ENCODE peak calls at places on chromosomes 5 and 9, in six cellular contexts. One of them, this sample, is unnamed.

GRCh38 chr5:126552614-126553013 is 42.4 kb downstream of the ALDH7A1 start:
- DNase-seq in transverse colon: no peak
- DNase-seq in uterus: no peak
- DNase-seq in Peyer's patch: no peak
- DNase-seq in lower leg skin: no peak
- DNase-seq in HCT116: no peak
- DNase-seq in this sample: no peak

GRCh38 chr5:14450055-14450524 is 131.5 kb upstream of the OTULINL start:
- DNase-seq in transverse colon: no peak
- DNase-seq in uterus: peak
- DNase-seq in Peyer's patch: no peak
- DNase-seq in lower leg skin: peak
- DNase-seq in HCT116: no peak
- DNase-seq in this sample: no peak

GRCh38 chr9:133003071-133003461 is 24.6 kb downstream of the GFI1B start:
- DNase-seq in transverse colon: no peak
- DNase-seq in uterus: no peak
- DNase-seq in Peyer's patch: no peak
- DNase-seq in lower leg skin: no peak
- DNase-seq in HCT116: no peak
- DNase-seq in this sample: no peak

GRCh38 chr5:152271420-152271819 is 133.7 kb downstream of the NMUR2 start:
- DNase-seq in transverse colon: no peak
- DNase-seq in uterus: no peak
- DNase-seq in Peyer's patch: no peak
- DNase-seq in lower leg skin: no peak
- DNase-seq in HCT116: peak
- DNase-seq in this sample: peak

GRCh38 chr5:8844206-8844605 is 701.7 kb downstream of the SEMA5A start:
- DNase-seq in transverse colon: no peak
- DNase-seq in uterus: no peak
- DNase-seq in Peyer's patch: no peak
- DNase-seq in lower leg skin: no peak
- DNase-seq in HCT116: no peak
- DNase-seq in this sample: no peak

GRCh38 chr5:127910307-127910956 is 173.1 kb upstream of the SLC12A2 start:
- DNase-seq in transverse colon: no peak
- DNase-seq in uterus: no peak
- DNase-seq in Peyer's patch: no peak
- DNase-seq in lower leg skin: no peak
- DNase-seq in HCT116: no peak
- DNase-seq in this sample: no peak

GRCh38 chr5:111685969-111686368 is 71.0 kb downstream of the NREP start:
- DNase-seq in transverse colon: no peak
- DNase-seq in uterus: no peak
- DNase-seq in Peyer's patch: no peak
- DNase-seq in lower leg skin: no peak
- DNase-seq in HCT116: peak
- DNase-seq in this sample: no peak

GRCh38 chr9:121376214-121376830 is 6.3 kb upstream of the STOM start:
- DNase-seq in transverse colon: no peak
- DNase-seq in uterus: no peak
- DNase-seq in Peyer's patch: no peak
- DNase-seq in lower leg skin: no peak
- DNase-seq in HCT116: no peak
- DNase-seq in this sample: no peak

GRCh38 chr5:122180146-122180712 is 50.9 kb downstream of the ZNF474 start:
- DNase-seq in transverse colon: no peak
- DNase-seq in uterus: no peak
- DNase-seq in Peyer's patch: no peak
- DNase-seq in lower leg skin: no peak
- DNase-seq in HCT116: no peak
- DNase-seq in this sample: no peak

GRCh38 chr5:73265641-73266040 is 92.6 kb downstream of the TMEM174 start:
- DNase-seq in transverse colon: no peak
- DNase-seq in uterus: no peak
- DNase-seq in Peyer's patch: no peak
- DNase-seq in lower leg skin: no peak
- DNase-seq in HCT116: no peak
- DNase-seq in this sample: no peak

GRCh38 chr9:79768199-79768598 is 196.4 kb downstream of the TLE4 start:
- DNase-seq in transverse colon: no peak
- DNase-seq in uterus: no peak
- DNase-seq in Peyer's patch: no peak
- DNase-seq in lower leg skin: no peak
- DNase-seq in HCT116: no peak
- DNase-seq in this sample: peak

GRCh38 chr5:175826980-175827379 is 44.4 kb upstream of the CPLX2 start:
- DNase-seq in transverse colon: no peak
- DNase-seq in uterus: no peak
- DNase-seq in Peyer's patch: no peak
- DNase-seq in lower leg skin: no peak
- DNase-seq in HCT116: no peak
- DNase-seq in this sample: no peak

DNA sequence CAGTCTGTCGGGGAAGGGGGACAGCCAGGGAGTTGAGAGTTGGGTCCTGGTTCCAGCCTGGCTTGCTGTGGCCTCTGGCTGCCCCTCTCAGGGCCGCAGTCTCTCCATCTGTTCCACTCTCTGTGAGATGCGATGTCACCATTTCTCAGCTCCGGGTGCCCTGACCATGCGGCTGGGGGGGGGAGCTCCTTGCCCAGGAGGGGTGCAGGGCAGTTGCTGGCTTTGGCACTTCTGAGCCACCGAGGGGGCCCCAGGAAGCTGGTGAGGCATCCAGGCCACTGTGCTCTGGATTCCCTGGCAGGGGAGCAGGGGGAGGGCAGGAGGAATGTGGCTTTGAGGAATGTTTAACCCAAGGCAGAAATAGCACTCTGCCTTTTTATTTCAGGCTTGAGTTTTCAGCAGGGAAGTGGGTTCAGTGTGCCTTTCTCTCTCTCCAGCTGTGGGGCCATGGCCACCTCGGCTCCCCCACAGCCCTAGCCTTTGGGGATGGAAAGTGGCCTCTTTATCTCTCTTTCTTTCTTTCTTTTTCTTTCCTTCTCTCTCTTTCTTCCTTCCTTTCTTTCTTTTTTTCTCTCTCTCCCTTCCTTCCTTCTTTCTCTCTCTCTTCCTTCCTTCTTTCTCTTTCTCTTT is 11.0 kb downstream of the NCS1 start:
- DNase-seq in transverse colon: no peak
- DNase-seq in uterus: no peak
- DNase-seq in Peyer's patch: no peak
- DNase-seq in lower leg skin: no peak
- DNase-seq in HCT116: no peak
- DNase-seq in this sample: no peak
- TF ChIP-seq POLR2A in transverse colon: no peak
- TF ChIP-seq POLR2A in uterus: no peak
- TF ChIP-seq POLR2A in Peyer's patch: no peak
- TF ChIP-seq POLR2A in lower leg skin: no peak
- TF ChIP-seq POLR2A in HCT116: no peak
- TF ChIP-seq POLR2A in this sample: no peak

GRCh38 chr5:138213161-138214029 is at the start of gene CDC23:
- DNase-seq in transverse colon: peak
- DNase-seq in uterus: peak
- DNase-seq in Peyer's patch: peak
- DNase-seq in lower leg skin: peak
- DNase-seq in HCT116: peak
- DNase-seq in this sample: peak
- TF ChIP-seq POLR2A in transverse colon: peak
- TF ChIP-seq POLR2A in uterus: peak
- TF ChIP-seq POLR2A in Peyer's patch: peak
- TF ChIP-seq POLR2A in lower leg skin: no peak
- TF ChIP-seq POLR2A in HCT116: peak
- TF ChIP-seq POLR2A in this sample: peak

GRCh38 chr9:128690684-128691034 is 1.6 kb downstream of the SET start:
- DNase-seq in transverse colon: no peak
- DNase-seq in uterus: no peak
- DNase-seq in Peyer's patch: no peak
- DNase-seq in lower leg skin: no peak
- DNase-seq in HCT116: no peak
- DNase-seq in this sample: no peak

GRCh38 chr9:128689293-128689770 is 310 bp downstream of the SET start:
- DNase-seq in transverse colon: no peak
- DNase-seq in uterus: peak
- DNase-seq in Peyer's patch: no peak
- DNase-seq in lower leg skin: no peak
- DNase-seq in HCT116: no peak
- DNase-seq in this sample: peak

GRCh38 chr9:128688501-128689292 is at the start of gene SET:
- DNase-seq in transverse colon: peak
- DNase-seq in uterus: peak
- DNase-seq in Peyer's patch: peak
- DNase-seq in lower leg skin: peak
- DNase-seq in HCT116: peak
- DNase-seq in this sample: peak

GRCh38 chr9:128687453-128687852 is 1.6 kb upstream of the SET start:
- DNase-seq in transverse colon: no peak
- DNase-seq in uterus: no peak
- DNase-seq in Peyer's patch: no peak
- DNase-seq in lower leg skin: no peak
- DNase-seq in HCT116: no peak
- DNase-seq in this sample: no peak

DNA sequence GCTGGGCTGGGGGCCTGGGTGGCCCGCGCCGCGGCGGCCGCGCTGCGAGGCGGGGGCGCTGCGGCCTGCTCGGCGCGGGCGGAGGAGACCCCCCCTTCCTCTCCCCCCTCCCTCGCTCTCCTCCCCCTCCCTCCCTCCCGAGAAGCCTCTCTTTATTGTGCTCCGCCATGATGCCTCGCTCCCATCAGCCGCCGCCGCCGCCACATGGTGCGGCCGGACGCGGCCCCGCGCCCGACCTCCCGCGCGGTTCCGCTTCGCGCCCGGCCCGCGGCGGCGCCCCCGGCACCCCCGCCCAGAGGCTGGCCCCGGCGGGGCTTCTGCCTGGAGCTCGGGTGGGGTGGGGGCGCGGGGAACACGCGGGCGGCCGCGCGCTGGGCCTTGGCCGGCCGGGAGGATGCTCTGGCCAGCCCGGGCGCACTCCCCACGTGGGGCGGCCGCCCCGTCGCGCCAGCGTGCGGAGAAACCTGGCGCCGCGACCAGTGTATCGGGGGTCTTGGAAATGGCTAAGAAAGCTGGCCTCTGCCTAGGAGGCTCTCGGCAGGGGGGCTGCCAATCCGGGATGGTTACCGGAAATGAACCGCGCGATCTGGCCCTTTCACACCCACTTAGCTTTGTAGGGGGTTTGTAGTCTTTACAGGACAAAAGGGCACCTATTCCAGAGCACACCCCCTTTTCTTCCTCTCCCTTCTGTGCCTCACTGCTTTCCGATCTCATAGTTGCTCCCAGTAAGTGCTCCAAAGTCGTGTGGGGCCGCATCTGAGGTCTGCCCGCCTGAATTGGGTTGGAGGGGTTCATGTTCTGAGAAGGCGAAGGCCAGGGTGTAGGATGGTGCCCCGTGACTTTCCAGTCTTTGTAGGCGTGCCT is 1.0 kb downstream of the SET start:
- DNase-seq in transverse colon: peak
- DNase-seq in uterus: peak
- DNase-seq in Peyer's patch: no peak
- DNase-seq in lower leg skin: no peak
- DNase-seq in HCT116: no peak
- DNase-seq in this sample: peak
- TF ChIP-seq POLR2A in transverse colon: no peak
- TF ChIP-seq POLR2A in uterus: no peak
- TF ChIP-seq POLR2A in Peyer's patch: no peak
- TF ChIP-seq POLR2A in lower leg skin: no peak
- TF ChIP-seq POLR2A in HCT116: no peak
- TF ChIP-seq POLR2A in this sample: no peak

DNA sequence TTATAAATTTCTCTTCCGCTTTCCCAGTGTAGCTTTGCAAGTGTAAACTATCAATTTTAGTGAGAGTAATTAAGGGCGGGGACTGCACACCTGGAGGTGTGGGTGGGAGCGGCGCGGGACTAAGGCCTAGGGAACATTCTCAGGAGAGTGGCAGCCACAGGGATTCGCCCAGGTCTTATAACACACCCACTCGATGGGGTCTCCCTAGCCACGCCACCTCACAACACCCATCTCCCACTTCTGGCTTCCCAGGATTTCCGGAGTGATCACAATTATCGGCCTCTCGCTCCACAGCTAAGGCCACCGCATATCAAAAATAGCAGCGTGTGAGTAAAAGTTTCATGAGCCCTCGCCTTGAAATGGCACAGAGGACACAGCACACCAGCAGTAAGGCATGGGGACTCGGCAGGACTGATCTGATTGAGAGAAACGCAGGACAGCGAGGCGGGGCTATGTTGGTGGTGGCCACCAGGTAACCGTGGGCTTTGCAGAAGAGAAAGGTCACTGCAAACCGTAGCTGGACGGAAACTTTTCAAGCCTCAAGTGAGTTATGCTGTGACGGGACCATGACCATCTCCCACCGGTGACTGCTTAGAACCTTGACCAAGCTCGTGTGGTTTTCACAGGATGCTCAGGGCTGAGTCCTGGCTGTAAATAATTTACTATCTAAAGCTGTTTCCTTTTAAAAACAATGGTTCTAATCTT is 1.1 kb upstream of the LPAR1 start:
- DNase-seq in transverse colon: peak
- DNase-seq in uterus: no peak
- DNase-seq in Peyer's patch: peak
- DNase-seq in lower leg skin: no peak
- DNase-seq in HCT116: peak
- DNase-seq in this sample: peak
- TF ChIP-seq POLR2A in transverse colon: no peak
- TF ChIP-seq POLR2A in uterus: no peak
- TF ChIP-seq POLR2A in Peyer's patch: no peak
- TF ChIP-seq POLR2A in lower leg skin: no peak
- TF ChIP-seq POLR2A in HCT116: no peak
- TF ChIP-seq POLR2A in this sample: no peak

DNA sequence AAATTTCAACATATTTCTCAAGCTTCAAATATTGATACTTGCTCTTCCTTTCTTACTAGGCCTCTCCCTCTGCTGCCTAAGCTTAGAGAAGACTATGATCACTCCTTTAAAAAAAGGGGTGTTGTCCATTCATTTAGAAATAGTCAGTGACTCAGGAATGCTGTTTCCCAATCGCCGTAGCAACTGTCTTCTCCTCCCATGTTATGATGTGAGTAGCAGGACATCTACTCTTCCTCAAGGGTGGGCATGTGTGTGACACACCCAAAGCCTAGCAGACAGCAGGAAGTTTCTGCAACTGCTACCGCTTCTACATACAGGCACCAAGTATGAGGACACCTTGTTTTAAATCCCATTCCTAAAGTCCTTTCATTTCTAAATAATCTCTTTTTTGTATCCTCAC is 14.5 kb downstream of the DIAPH1 start:
- DNase-seq in transverse colon: peak
- DNase-seq in uterus: peak
- DNase-seq in Peyer's patch: no peak
- DNase-seq in lower leg skin: peak
- DNase-seq in HCT116: peak
- DNase-seq in this sample: no peak
- TF ChIP-seq POLR2A in transverse colon: no peak
- TF ChIP-seq POLR2A in uterus: no peak
- TF ChIP-seq POLR2A in Peyer's patch: no peak
- TF ChIP-seq POLR2A in lower leg skin: no peak
- TF ChIP-seq POLR2A in HCT116: no peak
- TF ChIP-seq POLR2A in this sample: no peak